ENCODE peak calls at places on chromosomes 7 and 10, in seven cellular contexts. V is HCT116, J is sigmoid colon, O is HepG2, X is SK-N-SH, S is upper lobe of left lung, L is GM12878. A is an unnamed sample. For H3K4me1, the result is how much of the 10 kb centered on the place peaks cover.

GRCh38 chr10:72980348-72980747 is 25.7 kb upstream of the PLA2G12B start:
- DNase-seq in X (no peak), V (no peak), S (no peak), L (no peak), J (no peak), O (no peak), A (no peak)

GRCh38 chr7:53214463-53214862 is 179.0 kb downstream of the POM121L12 start:
- DNase-seq in J (no peak), S (no peak), X (no peak), L (no peak), O (no peak), V (no peak), A (no peak)

GRCh38 chr7:85659364-85659763 is 472.5 kb upstream of the SEMA3D start:
- DNase-seq in L (no peak), O (no peak), J (no peak), S (no peak), X (no peak), V (no peak), A (no peak)

GRCh38 chr7:88044069-88044468 is 110.0 kb downstream of the ADAM22 start:
- DNase-seq in O (no peak), L (no peak), J (no peak), S (no peak), X (peak), V (no peak), A (no peak)

GRCh38 chr7:139783647-139784385 is 6.0 kb upstream of the HIPK2 start:
- DNase-seq in X (no peak), O (no peak), L (no peak), J (no peak), V (no peak), S (no peak), A (no peak)

GRCh38 chr7:135837675-135838074 is 89.1 kb upstream of the FAM180A start:
- DNase-seq in O (no peak), X (no peak), S (no peak), J (no peak), L (no peak), V (no peak), A (no peak)

GRCh38 chr10:97584060-97584797 is at the start of gene HOGA1:
- DNase-seq in V (peak), S (peak), L (no peak), O (peak), X (peak), J (no peak), A (no peak)

GRCh38 chr10:130757821-130758489 is 553.6 kb downstream of the TCERG1L start:
- DNase-seq in O (no peak), S (no peak), V (no peak), X (no peak), J (peak), L (no peak), A (no peak)

GRCh38 chr7:135147341-135147898 is 452 bp upstream of the TMEM140 start:
- DNase-seq in X (no peak), O (no peak), L (no peak), J (no peak), V (no peak), S (no peak), A (no peak)

GRCh38 chr10:11225935-11226334 is 208.3 kb downstream of the CELF2 start:
- DNase-seq in J (no peak), S (peak), O (no peak), L (no peak), X (no peak), V (no peak), A (no peak)

GRCh38 chr7:100568176-100568935 is 5.3 kb downstream of the SAP25 start:
- DNase-seq in X (peak), L (no peak), J (no peak), O (peak), V (no peak), S (no peak), A (no peak)

GRCh38 chr10:59954296-59954695 is 47.9 kb upstream of the CCDC6 start:
- DNase-seq in L (no peak), X (no peak), O (no peak), J (no peak), V (no peak), S (no peak), A (no peak)

GRCh38 chr10:46028584-46029570 is 1.5 kb downstream of the NCOA4 start:
- DNase-seq in S (peak), O (peak), X (peak), V (peak), J (no peak), L (no peak), A (no peak)

GRCh38 chr7:92763636-92764423 is 72.5 kb downstream of the CDK6 start:
- DNase-seq in J (no peak), V (peak), L (no peak), O (peak), S (no peak), X (no peak), A (no peak)

GRCh38 chr7:43553999-43554398 is 28.9 kb upstream of the STK17A start:
- DNase-seq in V (no peak), S (peak), J (no peak), L (no peak), X (no peak), O (peak), A (no peak)

GRCh38 chr10:5929442-5929841 is 39.4 kb downstream of the FBH1 start:
- DNase-seq in S (no peak), O (no peak), V (no peak), J (no peak), X (no peak), L (no peak), A (no peak)

GRCh38 chr10:46992794-46993552 is 81.7 kb downstream of the PTPN20 start:
- DNase-seq in X (peak), S (no peak), O (peak), L (no peak), J (peak), V (peak), A (no peak)

GRCh38 chr7:116672596-116673503 is 854 bp downstream of the MET start:
- DNase-seq in O (peak), X (peak), J (peak), S (no peak), V (no peak), L (no peak), A (peak)

GRCh38 chr7:28217161-28217560 is 36.6 kb upstream of the JAZF1 start:
- DNase-seq in V (no peak), J (no peak), O (no peak), X (no peak), L (no peak), S (no peak), A (no peak)

GRCh38 chr10:90621577-90621976 is 236.3 kb downstream of the HTR7 start:
- DNase-seq in S (no peak), O (no peak), J (no peak), X (no peak), V (no peak), L (no peak), A (no peak)

GRCh38 chr7:20440472-20441105 is 109.9 kb downstream of the ITGB8 start:
- DNase-seq in J (no peak), V (peak), S (no peak), L (no peak), O (peak), X (no peak), A (peak)

GRCh38 chr7:113086928-113087277 is 276 bp upstream of the GPR85 start:
- DNase-seq in V (no peak), O (no peak), J (no peak), X (no peak), S (no peak), L (no peak), A (no peak)

GRCh38 chr7:113143486-113144257 is 25.3 kb upstream of the SMIM30 start:
- DNase-seq in V (no peak), L (peak), J (no peak), X (no peak), O (no peak), S (no peak), A (no peak)

GRCh38 chr10:86899670-86900276 is 57.6 kb downstream of the MMRN2 start:
- DNase-seq in X (peak), L (no peak), S (peak), V (peak), O (peak), J (peak), A (peak)

GRCh38 chr7:22426463-22427121 is 69.6 kb upstream of the RAPGEF5 start:
- DNase-seq in J (no peak), S (no peak), O (no peak), V (no peak), X (no peak), L (no peak), A (no peak)

GRCh38 chr7:43763183-43763582 is 4.7 kb downstream of the BLVRA start:
- DNase-seq in V (no peak), L (no peak), J (no peak), X (no peak), O (no peak), S (no peak), A (no peak)

GRCh38 chr7:22594020-22594419 is 94.0 kb upstream of the STEAP1B start:
- DNase-seq in O (peak), L (no peak), S (no peak), X (no peak), V (no peak), J (no peak), A (no peak)

GRCh38 chr10:37826806-37827205 is 30.6 kb downstream of the ZNF248 start:
- DNase-seq in J (no peak), V (no peak), L (no peak), O (no peak), X (no peak), S (no peak), A (no peak)

GRCh38 chr10:17431871-17432311 is 22.5 kb downstream of the ST8SIA6 start:
- DNase-seq in X (no peak), O (no peak), J (no peak), L (no peak), S (no peak), V (no peak), A (no peak)

GRCh38 chr7:78912781-78913180 is 540.7 kb downstream of the MAGI2 start:
- DNase-seq in X (no peak), V (no peak), J (no peak), L (no peak), S (no peak), O (no peak), A (no peak)

GRCh38 chr7:1693419-1693990 is 23.4 kb downstream of the ELFN1 start:
- DNase-seq in O (no peak), L (no peak), J (peak), S (peak), X (peak), V (no peak), A (peak)

GRCh38 chr7:116524609-116525297 is at the start of gene CAV1:
- DNase-seq in X (peak), O (no peak), V (peak), S (peak), J (peak), L (no peak), A (peak)

GRCh38 chr7:47543659-47544058 is 38.3 kb downstream of the TNS3 start:
- DNase-seq in J (no peak), X (no peak), L (no peak), V (no peak), S (no peak), O (no peak), A (no peak)

GRCh38 chr10:118522791-118523498 is 72.5 kb downstream of the PRLHR start:
- DNase-seq in X (no peak), S (no peak), O (no peak), J (no peak), V (peak), L (no peak), A (no peak)

DNA sequence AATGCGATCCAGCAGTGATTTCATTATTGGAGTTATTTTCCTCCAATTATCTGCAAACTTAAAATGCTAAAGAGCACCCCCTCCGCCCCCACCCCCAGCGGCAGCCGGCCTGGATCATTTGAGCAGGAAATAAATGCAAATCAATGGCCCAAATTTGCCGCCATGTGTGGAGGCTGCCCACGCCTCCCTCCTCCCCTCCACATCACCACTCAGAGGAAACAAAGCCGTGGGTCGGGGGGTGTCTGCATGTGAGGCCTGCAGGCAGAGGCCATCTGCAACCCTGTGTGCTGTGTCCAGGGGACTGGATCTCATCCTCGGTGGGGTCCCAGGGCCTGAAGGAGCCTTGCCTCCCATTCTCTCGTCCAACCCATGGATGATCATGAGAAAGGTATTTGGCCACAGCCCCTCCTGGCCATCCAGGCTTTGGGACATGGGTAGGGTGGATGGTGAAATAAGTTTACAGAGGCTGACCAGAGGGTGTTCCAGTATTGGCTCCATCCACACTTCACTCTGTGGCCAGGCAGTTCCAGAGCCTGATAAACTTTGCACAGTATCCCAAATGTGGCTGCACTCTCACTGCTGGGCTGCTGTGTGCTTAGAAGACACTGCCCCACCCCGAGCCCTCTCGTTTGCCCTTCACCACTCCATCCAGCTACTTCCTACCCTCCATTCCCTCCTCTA is 72.2 kb upstream of the ZMIZ1 start:
- DNase-seq in J (no peak), X (peak), S (no peak), V (no peak), L (no peak), O (no peak), A (no peak)
- H3K4me1 ChIP-seq in J (under half), X (under half), S (under half), V (under half), L (under half), O (under half), A (under half)

DNA sequence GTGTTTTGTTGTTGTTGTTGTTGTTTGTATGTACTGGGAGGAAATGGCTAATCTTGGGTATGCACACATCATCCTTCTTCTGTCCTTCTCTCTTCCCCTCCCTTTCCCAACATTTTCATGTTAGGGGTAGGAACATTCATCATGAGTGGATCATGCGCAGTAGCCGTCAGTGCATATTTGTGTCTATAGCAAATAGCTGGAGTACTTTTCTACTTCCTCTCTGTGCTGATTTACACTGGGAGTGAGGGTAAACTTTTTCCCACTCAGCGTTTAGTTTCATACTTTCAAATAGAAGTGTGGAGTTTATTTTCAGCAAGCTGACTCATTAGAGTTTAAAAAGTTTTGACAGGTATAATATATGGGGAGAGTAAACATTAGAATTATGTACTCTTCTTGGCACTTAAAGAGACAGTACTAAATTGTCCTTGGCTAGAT is 80.5 kb upstream of the PRKG1 start:
- DNase-seq in V (no peak), X (no peak), O (no peak), J (peak), S (peak), L (no peak), A (no peak)
- TF ChIP-seq POLR2AphosphoS5 in V (no peak), X (no peak), O (no peak), J (no peak), S (no peak), L (no peak), A (peak)

DNA sequence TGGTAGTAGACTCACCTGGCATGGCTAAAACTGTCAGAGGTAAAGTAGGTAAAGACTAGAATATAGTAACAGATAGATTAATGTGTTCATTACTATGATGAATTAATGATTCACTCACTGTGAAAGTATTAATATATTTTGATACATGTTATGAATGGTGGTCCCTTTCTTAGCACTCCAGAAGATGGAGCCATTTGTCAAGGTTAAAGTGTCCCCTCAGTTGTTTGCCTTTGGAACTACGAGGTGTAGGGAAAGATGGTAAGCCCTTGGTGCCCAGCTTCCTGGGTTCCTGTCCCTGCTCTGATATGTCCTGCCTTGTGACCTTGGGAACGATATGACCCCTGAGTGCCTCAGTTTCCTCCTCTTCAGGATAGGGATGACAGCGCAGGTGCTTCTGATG is 49.4 kb downstream of the HTRA1 start:
- DNase-seq in J (no peak), V (no peak), O (no peak), L (no peak), S (no peak), X (no peak), A (no peak)
- TF ChIP-seq CTCF in J (no peak), V (no peak), O (peak), L (no peak), S (no peak), X (no peak), A (no peak)

DNA sequence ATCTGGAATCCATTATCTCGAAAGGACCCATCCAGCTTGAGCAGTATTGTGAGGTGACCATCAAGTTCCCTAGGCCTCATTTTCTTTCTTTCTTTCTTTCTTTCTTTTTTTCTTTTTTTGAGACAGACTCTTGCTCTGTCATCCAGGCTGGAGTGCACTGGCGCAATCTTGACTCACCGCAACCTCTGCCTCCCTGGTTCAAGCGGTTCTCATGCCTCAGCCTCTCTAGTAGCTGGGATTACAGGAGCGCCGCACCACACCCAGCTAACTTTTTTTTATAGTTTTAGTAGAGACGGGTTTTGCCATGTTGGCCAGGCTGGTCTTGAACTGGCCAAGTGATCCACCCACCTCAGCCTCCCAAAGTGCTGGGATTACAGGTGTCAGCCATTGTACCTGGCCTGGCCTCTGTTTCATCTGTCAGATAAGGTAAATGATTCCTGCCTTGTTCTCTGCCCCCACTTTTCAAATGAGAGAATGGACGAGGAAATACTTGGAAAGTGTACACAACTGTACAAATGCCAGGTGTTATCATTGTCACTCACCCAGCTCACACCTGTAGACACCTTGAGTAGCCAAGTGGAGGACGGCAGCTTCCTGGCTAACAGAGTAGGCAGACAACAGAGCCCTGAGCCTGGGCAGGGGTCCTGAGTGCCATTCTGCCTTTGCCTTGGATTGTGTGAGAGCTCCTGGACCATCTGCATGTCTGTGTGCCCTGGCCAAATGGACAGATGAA is 54.1 kb downstream of the HK1 start:
- DNase-seq in V (no peak), O (no peak), J (no peak), X (no peak), S (peak), L (no peak), A (peak)
- H3K4me1 ChIP-seq in V (under half), O (under half), J (half or more), X (under half), S (half or more), L (under half), A (half or more)

GRCh38 chr10:100346351-100346764 is 675 bp upstream of the SCD start:
- DNase-seq in O (peak), X (peak), V (peak), J (peak), S (peak), L (peak), A (peak)
- TF ChIP-seq POLR2AphosphoS5 in O (peak), X (no peak), V (peak), J (no peak), S (peak), L (no peak), A (no peak)

GRCh38 chr10:70530315-70530714 is 51.7 kb downstream of the PALD1 start:
- DNase-seq in V (no peak), J (no peak), S (no peak), O (no peak), L (no peak), X (no peak), A (no peak)

GRCh38 chr10:70532554-70533188 is 54.1 kb downstream of the PALD1 start:
- DNase-seq in X (no peak), J (no peak), S (no peak), V (no peak), O (no peak), L (no peak), A (no peak)

GRCh38 chr10:70535451-70535850 is 56.9 kb downstream of the PALD1 start:
- DNase-seq in S (no peak), O (no peak), L (no peak), V (no peak), J (no peak), X (no peak), A (no peak)

GRCh38 chr10:70534281-70534680 is 55.7 kb downstream of the PALD1 start:
- DNase-seq in X (no peak), V (no peak), O (no peak), L (no peak), S (no peak), J (no peak), A (no peak)

GRCh38 chr10:70533189-70533558 is 54.6 kb downstream of the PALD1 start:
- DNase-seq in X (no peak), S (no peak), O (no peak), L (no peak), J (no peak), V (no peak), A (no peak)
- TF ChIP-seq CTCF in X (no peak), S (no peak), O (no peak), L (no peak), J (no peak), V (no peak), A (no peak)